ENCODE peak calls at places on chromosomes 6 and 20, in four cellular contexts. K is sciatic nerve, G is upper lobe of right lung, C is AG09309. I is an unnamed sample.

GRCh38 chr6:167797079-167797870 is 29.4 kb upstream of the AFDN start:
- DNase-seq in K (no peak), G (no peak), C (no peak), I (no peak)

GRCh38 chr6:73675466-73676098 is 20.4 kb upstream of the CD109 start:
- DNase-seq in K (peak), G (no peak), C (peak), I (peak)

GRCh38 chr6:2968600-2969135 is 2.7 kb downstream of the SERPINB6 start:
- DNase-seq in K (no peak), G (no peak), C (no peak), I (no peak)

GRCh38 chr6:12060780-12061619 is 48.9 kb downstream of the HIVEP1 start:
- DNase-seq in K (peak), C (no peak), G (peak), I (peak)

GRCh38 chr20:62239278-62239879 is 1.1 kb downstream of the OSBPL2 start:
- DNase-seq in G (no peak), C (no peak), K (no peak), I (peak)

GRCh38 chr6:135600931-135601330 is 103.4 kb upstream of the AHI1 start:
- DNase-seq in K (no peak), C (no peak), G (no peak), I (no peak)

GRCh38 chr20:46898433-46898832 is 3.8 kb downstream of the EYA2 start:
- DNase-seq in K (no peak), C (no peak), G (no peak), I (no peak)

GRCh38 chr20:56350842-56351241 is 7.9 kb upstream of the FAM210B start:
- DNase-seq in K (no peak), C (no peak), G (no peak), I (no peak)

GRCh38 chr20:63937596-63937995 is 18.6 kb downstream of the UCKL1 start:
- DNase-seq in K (no peak), C (peak), G (no peak), I (no peak)

GRCh38 chr6:3088446-3088845 is 20.2 kb downstream of the RIPK1 start:
- DNase-seq in K (no peak), C (no peak), G (no peak), I (no peak)

GRCh38 chr20:40651121-40651520 is 37.9 kb downstream of the MAFB start:
- DNase-seq in K (no peak), C (no peak), G (no peak), I (no peak)

GRCh38 chr20:37873909-37874308 is 29.0 kb upstream of the VSTM2L start:
- DNase-seq in G (no peak), C (no peak), K (no peak), I (no peak)

GRCh38 chr20:38178581-38178980 is 13.5 kb upstream of the TGM2 start:
- DNase-seq in C (no peak), K (no peak), G (no peak), I (no peak)

I was measured in kidney.